ENCODE peak calls at places on chromosomes 2 and 18, in four cellular contexts. A is heart left ventricle, Q is cardiac fibroblast, Y is brain microvascular endothelial cell. J is an unnamed sample.

GRCh38 chr2:110653861-110654260 is 24.0 kb downstream of the BUB1 start:
- DNase-seq in A (no peak), Q (no peak), Y (no peak), J (no peak)

GRCh38 chr18:52617931-52618330 is 277.9 kb downstream of the DCC start:
- DNase-seq in Q (no peak), A (no peak), Y (no peak), J (no peak)

GRCh38 chr2:136319651-136320050 is 201.7 kb upstream of the CXCR4 start:
- DNase-seq in A (no peak), Y (no peak), Q (no peak), J (no peak)

GRCh38 chr18:55179460-55180195 is 220.4 kb upstream of the CCDC68 start:
- DNase-seq in Y (no peak), A (no peak), Q (peak), J (peak)

GRCh38 chr18:77632738-77633137 is 383.1 kb downstream of the GALR1 start:
- DNase-seq in Y (no peak), Q (no peak), A (no peak), J (no peak)

GRCh38 chr2:36222485-36222884 is 133.1 kb upstream of the CRIM1 start:
- DNase-seq in Y (no peak), A (no peak), Q (no peak), J (no peak)

GRCh38 chr2:177585234-177585863 is 192.8 kb downstream of the AGPS start:
- DNase-seq in Y (no peak), Q (no peak), A (peak), J (no peak)

GRCh38 chr2:27208486-27209050 is 3.3 kb upstream of the ATRAID start:
- DNase-seq in Y (no peak), A (no peak), Q (no peak), J (no peak)

GRCh38 chr2:181037922-181038321 is 57.5 kb downstream of the UBE2E3 start:
- DNase-seq in Q (no peak), Y (peak), A (no peak), J (peak)

GRCh38 chr2:43222472-43223146 is 3.8 kb downstream of the ZFP36L2 start:
- DNase-seq in Y (peak), A (no peak), Q (peak), J (peak)

GRCh38 chr2:84924173-84925106 is 19.0 kb downstream of the TMSB10 start:
- DNase-seq in Y (peak), A (peak), Q (peak), J (peak)

GRCh38 chr2:227310756-227311110 is 14.3 kb upstream of the MFF start:
- DNase-seq in Y (no peak), Q (no peak), A (no peak), J (no peak)

GRCh38 chr18:5546660-5547059 is 2.9 kb upstream of the EPB41L3 start:
- DNase-seq in Y (peak), A (no peak), Q (peak), J (peak)

GRCh38 chr2:62569907-62570793 is 64.2 kb upstream of the TMEM17 start:
- DNase-seq in Q (no peak), Y (no peak), A (no peak), J (no peak)
- H3K4me3 ChIP-seq in Q (no peak), Y (no peak), A (no peak), J (no peak)

GRCh38 chr2:146451972-146452371 is 1392.9 kb upstream of the ACVR2A start:
- DNase-seq in A (no peak), Y (no peak), Q (no peak), J (no peak)
- TF ChIP-seq CTCF in A (no peak), Y (no peak), Q (no peak), J (no peak)

GRCh38 chr18:13437801-13438506 is 219.4 kb downstream of the LDLRAD4 start:
- DNase-seq in Q (no peak), Y (no peak), A (no peak), J (no peak)
- H3K4me3 ChIP-seq in Q (no peak), Y (no peak), A (no peak), J (no peak)

GRCh38 chr2:23589220-23589647 is 204.3 kb downstream of the KLHL29 start:
- DNase-seq in Q (no peak), Y (no peak), A (no peak), J (no peak)
- TF ChIP-seq CTCF in Q (no peak), Y (no peak), A (no peak), J (no peak)

GRCh38 chr18:57430983-57431382 is 4.2 kb upstream of the ONECUT2 start:
- DNase-seq in Q (no peak), Y (no peak), A (no peak), J (no peak)

GRCh38 chr18:57432765-57433400 is 2.3 kb upstream of the ONECUT2 start:
- DNase-seq in Q (no peak), A (no peak), Y (no peak), J (no peak)

GRCh38 chr18:57431512-57432080 is 3.6 kb upstream of the ONECUT2 start:
- DNase-seq in A (no peak), Y (no peak), Q (no peak), J (no peak)

GRCh38 chr18:57433492-57434176 is 1.5 kb upstream of the ONECUT2 start:
- DNase-seq in Q (no peak), A (no peak), Y (no peak), J (no peak)

DNA sequence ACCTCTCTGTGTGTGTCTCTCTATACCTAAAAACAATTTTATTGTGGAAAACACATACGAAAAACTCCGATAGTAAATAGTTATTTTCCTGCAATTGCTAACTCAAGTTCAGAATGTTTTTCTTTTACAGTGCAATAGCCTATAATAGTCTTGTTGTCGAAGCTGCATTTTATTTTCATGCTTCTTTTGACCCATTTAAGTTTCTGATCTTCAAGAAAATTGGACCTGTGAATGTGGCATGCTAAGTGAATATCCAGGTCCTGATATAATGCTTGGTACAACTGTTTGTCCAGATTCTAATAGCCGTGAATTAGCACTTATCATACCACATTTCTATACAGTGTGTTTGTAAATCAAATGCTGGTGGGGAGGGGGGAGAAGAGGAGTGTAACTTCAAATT is 3.1 kb upstream of the ONECUT2 start:
- DNase-seq in Q (no peak), Y (no peak), A (no peak), J (no peak)
- H3K4me3 ChIP-seq in Q (no peak), Y (no peak), A (no peak), J (no peak)

GRCh38 chr2:127859712-127860085 is 1.7 kb upstream of the POLR2D start:
- DNase-seq in Y (no peak), A (no peak), Q (no peak), J (no peak)

GRCh38 chr2:127865926-127866325 is 8.0 kb upstream of the POLR2D start:
- DNase-seq in Y (no peak), Q (no peak), A (no peak), J (no peak)

GRCh38 chr2:127862228-127862627 is 4.3 kb upstream of the POLR2D start:
- DNase-seq in Y (no peak), Q (no peak), A (no peak), J (no peak)

DNA sequence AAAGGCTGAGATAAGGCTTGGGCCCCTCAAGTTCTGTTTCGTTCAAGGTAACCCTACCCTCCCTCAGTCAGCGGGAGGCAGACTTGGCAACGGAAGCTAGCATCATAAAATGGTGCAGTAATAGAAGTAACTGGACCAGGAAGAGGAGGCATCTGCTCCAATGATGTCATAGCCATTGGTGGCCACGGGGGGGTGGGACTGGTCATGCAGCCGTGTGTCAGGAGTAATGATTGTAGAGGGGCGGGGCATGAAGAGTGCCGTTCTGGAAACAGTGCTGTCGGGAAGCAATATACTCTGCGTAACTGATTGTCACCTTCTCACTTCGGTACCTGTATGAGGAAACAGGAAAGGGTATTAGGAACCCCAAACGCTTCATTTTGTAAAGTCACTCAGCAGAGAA is 6.9 kb upstream of the POLR2D start:
- DNase-seq in Q (no peak), A (no peak), Y (no peak), J (no peak)
- TF ChIP-seq CTCF in Q (peak), A (no peak), Y (peak), J (no peak)

GRCh38 chr18:3014501-3015202 is 1.7 kb upstream of the LPIN2 start:
- DNase-seq in A (no peak), Y (no peak), Q (no peak), J (no peak)

GRCh38 chr18:3015851-3016250 is 2.9 kb upstream of the LPIN2 start:
- DNase-seq in A (no peak), Y (no peak), Q (no peak), J (no peak)

GRCh38 chr18:3012920-3013810 is at the start of gene LPIN2:
- DNase-seq in Q (peak), A (peak), Y (peak), J (peak)

GRCh38 chr18:3016584-3017292 is 3.8 kb upstream of the LPIN2 start:
- DNase-seq in A (no peak), Y (no peak), Q (no peak), J (no peak)

GRCh38 chr18:3015203-3015590 is 2.3 kb upstream of the LPIN2 start:
- DNase-seq in Y (peak), A (no peak), Q (peak), J (peak)
- H3K4me3 ChIP-seq in Y (no peak), A (no peak), Q (no peak), J (no peak)

GRCh38 chr2:89842180-89842908 is 1150.9 kb downstream of the RPIA start:
- DNase-seq in Q (no peak), A (no peak), Y (no peak), J (no peak)
- TF ChIP-seq CTCF in Q (no peak), A (no peak), Y (no peak), J (no peak)

GRCh38 chr2:105791229-105791628 is 46.5 kb downstream of the NCK2 start:
- DNase-seq in Q (no peak), A (no peak), Y (no peak), J (no peak)
- H3K4me3 ChIP-seq in Q (no peak), A (no peak), Y (no peak), J (no peak)

GRCh38 chr2:24402242-24403092 is 42.1 kb upstream of the ITSN2 start:
- DNase-seq in A (no peak), Y (no peak), Q (no peak), J (no peak)
- TF ChIP-seq CTCF in A (no peak), Y (no peak), Q (no peak), J (no peak)